ENCODE peak calls at places on chromosomes 13 and 19, in ten cellular contexts. H is prostate gland, S is thyroid gland, O is tibial nerve, E is sigmoid colon, W is suprapubic skin, R is NB4, X is lower leg skin, Z is breast epithelium, A is testis. T is an unnamed sample.
A peak's percentile ranks its signal among the peaks of the same experiment; 100 is the strongest.

GRCh38 chr19:5434970-5435641 is 20.1 kb upstream of the ZNRF4 start:
- DNase-seq in S (no peak), O (no peak), Z (no peak), E (no peak), H (no peak), X (no peak), W (no peak), R (no peak), A (no peak), T (no peak)

GRCh38 chr13:98449273-98449672 is 127.6 kb downstream of the STK24 start:
- DNase-seq in Z (no peak), O (no peak), W (no peak), H (no peak), X (no peak), S (no peak), R (no peak), A (no peak), E (no peak), T (no peak)

GRCh38 chr19:11422163-11423068 is 3.3 kb upstream of the RGL3 start:
- DNase-seq in H (peak; percentile 68), W (peak; percentile 88), Z (peak; percentile 88), O (peak; percentile 56), A (peak; percentile 63), S (peak; percentile 89), X (peak; percentile 96), R (peak; percentile 66), E (peak; percentile 86), T (peak; percentile 52)

GRCh38 chr19:7177926-7178325 is 108.4 kb downstream of the ZNF557 start:
- DNase-seq in W (no peak), Z (no peak), X (no peak), E (peak; percentile 66), H (no peak), S (no peak), O (no peak), A (no peak), R (no peak), T (no peak)

GRCh38 chr19:6564393-6564792 is 26.6 kb downstream of the CD70 start:
- DNase-seq in R (peak; percentile 64), S (no peak), A (peak; percentile 30), E (no peak), O (no peak), X (no peak), W (no peak), H (no peak), Z (no peak), T (no peak)

GRCh38 chr13:27053235-27053884 is 118.3 kb downstream of the USP12 start:
- DNase-seq in O (no peak), X (no peak), S (no peak), R (peak; percentile 69), W (no peak), A (no peak), Z (no peak), E (no peak), H (no peak), T (no peak)

GRCh38 chr19:46279177-46279576 is 17.7 kb upstream of the HIF3A start:
- DNase-seq in H (no peak), A (no peak), Z (no peak), R (no peak), W (no peak), E (no peak), S (no peak), O (no peak), X (no peak), T (no peak)

GRCh38 chr19:13962738-13963602 is 10.7 kb downstream of the DCAF15 start:
- DNase-seq in S (no peak), W (no peak), X (no peak), A (peak; percentile 35), O (no peak), Z (no peak), H (no peak), E (no peak), R (no peak), T (no peak)

GRCh38 chr13:48156466-48156865 is 61.6 kb upstream of the MED4 start:
- DNase-seq in X (no peak), R (peak; percentile 77), A (no peak), W (peak; percentile 70), S (peak; percentile 8), H (no peak), Z (no peak), E (no peak), O (no peak), T (peak; percentile 20)

GRCh38 chr19:1451916-1452801 is 2.2 kb downstream of the APC2 start:
- DNase-seq in E (no peak), R (no peak), X (no peak), S (no peak), Z (no peak), A (no peak), W (no peak), H (no peak), O (no peak), T (no peak)

GRCh38 chr19:54002495-54003315 is 11.3 kb downstream of the CACNG6 start:
- DNase-seq in R (no peak), O (no peak), E (no peak), H (no peak), A (no peak), S (no peak), X (no peak), W (no peak), Z (no peak), T (no peak)

GRCh38 chr19:13576726-13577125 is 70.4 kb upstream of the CACNA1A start:
- DNase-seq in H (no peak), R (no peak), S (no peak), A (no peak), Z (no peak), W (no peak), O (no peak), X (no peak), E (no peak), T (no peak)

GRCh38 chr13:113775451-113776145 is 16.6 kb downstream of the TMEM255B start:
- DNase-seq in X (peak; percentile 80), E (no peak), S (no peak), W (no peak), A (no peak), H (no peak), R (no peak), Z (no peak), O (no peak), T (no peak)

GRCh38 chr19:14383556-14383897 is 2.3 kb downstream of the ADGRE5 start:
- DNase-seq in O (no peak), W (no peak), E (peak; percentile 77), R (peak; percentile 61), Z (no peak), X (no peak), H (no peak), A (no peak), S (no peak), T (no peak)

GRCh38 chr19:35901854-35902661 is at the start of gene HCST:
- DNase-seq in X (no peak), W (no peak), H (no peak), R (peak; percentile 81), E (no peak), O (no peak), S (no peak), A (no peak), Z (no peak), T (no peak)
- TF ChIP-seq CTCF in X (no peak), W (no peak), H (no peak), R (no peak), E (no peak), O (no peak), S (no peak), A (no peak), Z (no peak), T (no peak)

GRCh38 chr13:23866420-23867026 is 22.7 kb downstream of the MIPEP start:
- DNase-seq in E (no peak), R (no peak), A (no peak), O (no peak), Z (no peak), H (no peak), W (no peak), X (no peak), S (no peak), T (no peak)

GRCh38 chr13:23868521-23868920 is 20.7 kb downstream of the MIPEP start:
- DNase-seq in H (no peak), E (no peak), X (no peak), R (no peak), W (no peak), A (no peak), S (no peak), Z (no peak), O (no peak), T (no peak)

GRCh38 chr13:23865065-23865464 is 24.1 kb downstream of the MIPEP start:
- DNase-seq in S (no peak), W (no peak), X (no peak), O (no peak), H (no peak), R (no peak), Z (no peak), A (no peak), E (no peak), T (no peak)

GRCh38 chr13:23867027-23867491 is 22.1 kb downstream of the MIPEP start:
- DNase-seq in W (no peak), H (no peak), A (no peak), X (no peak), S (peak; percentile 24), R (no peak), E (no peak), Z (no peak), O (no peak), T (no peak)

GRCh38 chr13:23865898-23866297 is 23.3 kb downstream of the MIPEP start:
- DNase-seq in X (no peak), S (no peak), Z (no peak), W (no peak), H (no peak), R (no peak), A (no peak), O (no peak), E (no peak), T (no peak)
- H3K4me3 ChIP-seq in X (no peak overlapping the region), S (no peak overlapping the region), Z (no peak overlapping the region), W (no peak overlapping the region), H (no peak overlapping the region), R (no peak overlapping the region), A (no peak overlapping the region), O (no peak overlapping the region), E (no peak overlapping the region), T (no peak overlapping the region)

GRCh38 chr19:21468791-21469190 is 36.6 kb upstream of the ZNF429 start:
- DNase-seq in A (no peak), E (no peak), Z (no peak), X (peak; percentile 54), R (no peak), S (no peak), H (no peak), W (no peak), O (no peak), T (no peak)

GRCh38 chr19:21474671-21475181 is 30.7 kb upstream of the ZNF429 start:
- DNase-seq in A (peak; percentile 94), H (peak; percentile 63), Z (peak; percentile 77), R (no peak), S (peak; percentile 88), E (peak; percentile 82), W (peak; percentile 74), X (peak; percentile 91), O (peak; percentile 29), T (peak; percentile 51)

GRCh38 chr19:21466627-21467026 is 38.8 kb upstream of the ZNF429 start:
- DNase-seq in O (no peak), A (no peak), H (no peak), W (no peak), R (no peak), E (no peak), Z (no peak), X (peak; percentile 60), S (no peak), T (no peak)

GRCh38 chr19:21472507-21472906 is 32.9 kb upstream of the ZNF429 start:
- DNase-seq in R (no peak), E (no peak), X (peak; percentile 14), S (peak; percentile 49), W (no peak), Z (no peak), O (no peak), A (no peak), H (no peak), T (no peak)
- TF ChIP-seq POLR2A in R (no peak), E (no peak), X (no peak), S (no peak), W (no peak), Z (no peak), O (no peak), A (no peak), H (no peak), T (no peak)

GRCh38 chr13:106755542-106755941 is 187.6 kb upstream of the ARGLU1 start:
- DNase-seq in O (no peak), R (no peak), Z (no peak), E (no peak), H (no peak), S (no peak), W (no peak), A (no peak), X (no peak), T (no peak)
- TF ChIP-seq CTCF in O (no peak), R (no peak), Z (no peak), E (no peak), H (no peak), S (no peak), W (no peak), A (no peak), X (no peak), T (no peak)